ENCODE peak calls at places on chromosomes 5 and 9, in nine cellular contexts. Z is thoracic aorta; V is CD4-positive, alpha-beta memory T cell; Y is breast epithelium; Q is Peyer's patch; A is kidney epithelial cell; R is cardiac muscle cell; X is uterus; S is mesendoderm. G is an unnamed sample.

GRCh38 chr5:126098330-126099017 is 324.7 kb upstream of the GRAMD2B start:
- DNase-seq in Z (no peak), V (no peak), Y (no peak), Q (no peak), A (no peak), R (no peak), X (no peak), S (no peak), G (no peak)

GRCh38 chr9:132494857-132495256 is 84.8 kb downstream of the CFAP77 start:
- DNase-seq in Z (no peak), V (no peak), Y (no peak), Q (no peak), A (no peak), R (no peak), X (no peak), S (no peak), G (no peak)

GRCh38 chr5:54658014-54658413 is 140.5 kb downstream of the SNX18 start:
- DNase-seq in Z (no peak), V (no peak), Y (no peak), Q (no peak), A (no peak), R (no peak), X (no peak), S (peak; percentile 45), G (no peak)

GRCh38 chr9:89036383-89036782 is 45.1 kb downstream of the S1PR3 start:
- DNase-seq in Z (no peak), V (no peak), Y (no peak), Q (no peak), A (no peak), R (no peak), X (no peak), S (no peak), G (no peak)

GRCh38 chr5:122101636-122102285 is 23.7 kb upstream of the LOX start:
- DNase-seq in Z (no peak), V (no peak), Y (no peak), Q (no peak), A (no peak), R (peak; percentile 55), X (no peak), S (peak; percentile 28), G (no peak)

GRCh38 chr5:104088876-104089778 is 526.5 kb upstream of the NUDT12 start:
- DNase-seq in Z (no peak), V (no peak), Y (no peak), Q (no peak), A (no peak), R (no peak), X (no peak), S (peak; percentile 19), G (no peak)

GRCh38 chr5:130528474-130528873 is 624.2 kb downstream of the CHSY3 start:
- DNase-seq in Z (no peak), V (no peak), Y (no peak), Q (no peak), A (no peak), R (no peak), X (no peak), S (no peak), G (no peak)

GRCh38 chr9:123437201-123437600 is 81.2 kb downstream of the CRB2 start:
- DNase-seq in Z (no peak), V (no peak), Y (no peak), Q (no peak), A (no peak), R (no peak), X (no peak), S (no peak), G (no peak)

GRCh38 chr5:1343315-1343751 is 1.6 kb downstream of the CLPTM1L start:
- DNase-seq in Z (no peak), V (no peak), Y (no peak), Q (no peak), A (no peak), R (no peak), X (no peak), S (no peak), G (no peak)

GRCh38 chr9:133403766-133404439 is 13.9 kb downstream of the REXO4 start:
- DNase-seq in Z (no peak), V (peak; percentile 53), Y (no peak), Q (no peak), A (peak; percentile 7), R (no peak), X (no peak), S (peak; percentile 57), G (no peak)

GRCh38 chr5:175749591-175749990 is 91.7 kb downstream of the HRH2 start:
- DNase-seq in Z (no peak), V (no peak), Y (peak; percentile 54), Q (no peak), A (no peak), R (no peak), X (no peak), S (no peak), G (no peak)

GRCh38 chr5:10106806-10107205 is 142.9 kb downstream of the ATPSCKMT start:
- DNase-seq in Z (no peak), V (no peak), Y (no peak), Q (no peak), A (no peak), R (no peak), X (no peak), S (no peak), G (no peak)

DNA sequence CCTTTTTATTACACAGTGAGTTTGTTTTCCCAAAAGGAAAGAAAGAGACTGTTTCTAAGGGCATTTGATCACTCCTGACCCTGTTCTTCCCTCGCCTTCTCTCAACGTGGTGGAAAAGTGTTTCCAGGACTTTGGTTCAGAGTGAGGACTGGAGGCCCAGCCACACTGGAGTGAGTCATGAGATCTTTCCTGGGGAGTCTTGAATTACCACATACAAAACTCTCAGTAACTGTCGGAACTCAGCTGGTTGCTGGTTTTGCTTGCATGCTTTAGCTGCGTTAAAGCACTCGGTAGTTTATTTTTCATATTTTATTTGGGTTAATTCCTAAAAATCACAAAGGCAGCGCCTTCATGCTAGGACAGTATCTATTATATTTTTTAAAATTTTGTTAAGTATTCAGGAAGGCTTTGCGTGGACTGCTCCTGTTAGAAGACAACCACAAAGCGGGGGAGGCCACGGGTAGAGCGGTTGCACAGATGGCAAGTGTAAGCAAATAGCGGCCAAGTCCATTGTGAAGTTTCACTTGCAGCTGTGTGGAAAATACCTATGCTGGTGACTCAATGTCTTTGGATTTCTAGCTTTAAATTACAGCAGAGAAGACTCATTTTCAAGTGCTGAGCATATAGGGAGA is 77.7 kb downstream of the ARSB start:
- DNase-seq in Z (no peak), V (no peak), Y (no peak), Q (peak; percentile 38), A (peak; percentile 83), R (no peak), X (peak; percentile 44), S (peak; percentile 65), G (no peak)
- H3K4me3 ChIP-seq in Z (peak overlapping the region; percentile 48), V (no peak overlapping the region), Y (no peak overlapping the region), Q (no peak overlapping the region), A (no peak overlapping the region), R (no peak overlapping the region), X (no peak overlapping the region), S (no peak overlapping the region), G (no peak overlapping the region)

DNA sequence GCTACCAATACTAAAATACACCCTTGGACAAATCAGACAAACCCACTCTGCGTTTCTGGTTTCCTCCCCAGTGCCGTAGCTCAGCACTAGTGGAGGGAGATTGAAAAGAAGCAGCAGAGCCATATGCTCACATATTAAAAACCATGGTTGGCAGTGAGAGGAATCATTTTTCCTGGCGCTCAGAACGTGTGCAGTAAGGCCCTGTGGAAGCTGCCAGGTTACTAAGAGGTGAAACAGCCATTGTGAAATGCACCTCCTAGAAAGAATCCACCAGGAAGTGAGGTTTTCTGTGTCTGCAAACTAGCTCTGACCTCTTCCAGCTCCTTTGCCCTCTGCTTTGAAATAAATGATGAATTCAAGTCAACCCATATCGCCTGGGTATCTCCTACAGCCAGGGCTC is 177.2 kb downstream of the ERCC6L2 start:
- DNase-seq in Z (no peak), V (no peak), Y (no peak), Q (no peak), A (no peak), R (no peak), X (no peak), S (no peak), G (no peak)
- H3K4me3 ChIP-seq in Z (no peak overlapping the region), V (no peak overlapping the region), Y (no peak overlapping the region), Q (no peak overlapping the region), A (no peak overlapping the region), R (no peak overlapping the region), X (no peak overlapping the region), S (no peak overlapping the region), G (no peak overlapping the region)

GRCh38 chr5:138458353-138458752 is 6.9 kb upstream of the EGR1 start:
- DNase-seq in Z (no peak), V (no peak), Y (no peak), Q (no peak), A (no peak), R (peak; percentile 58), X (no peak), S (no peak), G (no peak)
- H3K4me3 ChIP-seq in Z (no peak overlapping the region), V (no peak overlapping the region), Y (no peak overlapping the region), Q (no peak overlapping the region), A (no peak overlapping the region), R (no peak overlapping the region), X (no peak overlapping the region), S (no peak overlapping the region), G (no peak overlapping the region)

GRCh38 chr5:141701341-141702119 is 19.5 kb upstream of the ARAP3 start:
- DNase-seq in Z (no peak), V (no peak), Y (no peak), Q (peak; percentile 16), A (no peak), R (no peak), X (no peak), S (no peak), G (peak; percentile 34)
- H3K4me3 ChIP-seq in Z (peak overlapping the region; percentile 72), V (peak overlapping the region; percentile 57), Y (peak overlapping the region; percentile 58), Q (peak overlapping the region; percentile 62), A (no peak overlapping the region), R (no peak overlapping the region), X (no peak overlapping the region), S (no peak overlapping the region), G (peak overlapping the region; percentile 56)

GRCh38 chr9:27352457-27353188 is 55.7 kb upstream of the EQTN start:
- DNase-seq in Z (no peak), V (no peak), Y (no peak), Q (peak; percentile 63), A (no peak), R (no peak), X (no peak), S (no peak), G (no peak)

GRCh38 chr9:27355166-27355565 is 58.2 kb upstream of the EQTN start:
- DNase-seq in Z (no peak), V (no peak), Y (no peak), Q (no peak), A (no peak), R (no peak), X (no peak), S (no peak), G (no peak)

GRCh38 chr9:27356446-27356845 is 59.5 kb upstream of the EQTN start:
- DNase-seq in Z (no peak), V (no peak), Y (no peak), Q (no peak), A (no peak), R (no peak), X (no peak), S (no peak), G (no peak)

GRCh38 chr9:27351438-27351837 is 54.5 kb upstream of the EQTN start:
- DNase-seq in Z (no peak), V (no peak), Y (no peak), Q (no peak), A (no peak), R (peak; percentile 64), X (peak; percentile 81), S (no peak), G (no peak)

GRCh38 chr9:27353405-27354229 is 56.7 kb upstream of the EQTN start:
- DNase-seq in Z (no peak), V (no peak), Y (no peak), Q (no peak), A (no peak), R (no peak), X (no peak), S (peak; percentile 44), G (no peak)
- H3K4me3 ChIP-seq in Z (no peak overlapping the region), V (no peak overlapping the region), Y (no peak overlapping the region), Q (no peak overlapping the region), A (no peak overlapping the region), R (no peak overlapping the region), X (no peak overlapping the region), S (no peak overlapping the region), G (no peak overlapping the region)

GRCh38 chr5:34657550-34657921 is 1.4 kb downstream of the RAI14 start:
- DNase-seq in Z (no peak), V (no peak), Y (no peak), Q (no peak), A (no peak), R (peak; percentile 44), X (peak; percentile 50), S (peak; percentile 72), G (no peak)
- H3K4me3 ChIP-seq in Z (peak overlapping the region; percentile 80), V (peak overlapping the region; percentile 62), Y (peak overlapping the region; percentile 84), Q (peak overlapping the region; percentile 87), A (peak overlapping the region; percentile 80), R (peak overlapping the region; percentile 77), X (peak overlapping the region; percentile 99), S (peak overlapping the region; percentile 86), G (peak overlapping the region; percentile 64)

G was measured in GM06990.